ENCODE peak calls at places on chromosomes 12 and 14, in five cellular contexts. N, O, R, W and F are unnamed samples.

GRCh38 chr12:53481957-53482586 is 17.2 kb downstream of the MAP3K12 start:
- DNase-seq in N (peak; percentile 83), O (no peak), R (peak; percentile 55), W (peak; percentile 62), F (no peak)

GRCh38 chr12:67645126-67645525 is 3.4 kb upstream of the DYRK2 start:
- DNase-seq in N (no peak), O (no peak), R (no peak), W (no peak), F (no peak)

GRCh38 chr14:104080557-104081492 is 4.7 kb upstream of the ASPG start:
- DNase-seq in N (no peak), O (no peak), R (no peak), W (no peak), F (no peak)

GRCh38 chr12:8499616-8500015 is 13.7 kb upstream of the CLEC4D start:
- DNase-seq in N (peak; percentile 49), O (no peak), R (peak; percentile 32), W (no peak), F (no peak)

GRCh38 chr12:97386133-97386581 is 76.4 kb upstream of the RMST start:
- DNase-seq in N (peak; percentile 2), O (no peak), R (no peak), W (no peak), F (no peak)

GRCh38 chr12:7439579-7440505 is 4.1 kb downstream of the CD163L1 start:
- DNase-seq in N (peak; percentile 88), O (no peak), R (peak; percentile 83), W (peak; percentile 93), F (no peak)

GRCh38 chr12:67220065-67220464 is 49.1 kb upstream of the CAND1 start:
- DNase-seq in N (peak; percentile 48), O (no peak), R (peak; percentile 15), W (peak; percentile 41), F (no peak)

GRCh38 chr12:87845995-87846483 is 183.2 kb downstream of the C12orf50 start:
- DNase-seq in N (peak; percentile 20), O (no peak), R (no peak), W (no peak), F (no peak)

GRCh38 chr14:82710257-82710841 is 1176.7 kb upstream of the SEL1L start:
- DNase-seq in N (peak; percentile 86), O (no peak), R (peak; percentile 71), W (peak; percentile 58), F (no peak)

GRCh38 chr12:84161296-84161695 is 751.3 kb downstream of the SLC6A15 start:
- DNase-seq in N (no peak), O (no peak), R (no peak), W (no peak), F (no peak)

GRCh38 chr14:94649543-94650443 is 37.6 kb downstream of the SERPINA3 start:
- DNase-seq in N (no peak), O (peak; percentile 34), R (no peak), W (no peak), F (no peak)
- TF ChIP-seq CTCF in N (no peak), O (no peak), R (no peak), W (no peak), F (no peak)

DNA sequence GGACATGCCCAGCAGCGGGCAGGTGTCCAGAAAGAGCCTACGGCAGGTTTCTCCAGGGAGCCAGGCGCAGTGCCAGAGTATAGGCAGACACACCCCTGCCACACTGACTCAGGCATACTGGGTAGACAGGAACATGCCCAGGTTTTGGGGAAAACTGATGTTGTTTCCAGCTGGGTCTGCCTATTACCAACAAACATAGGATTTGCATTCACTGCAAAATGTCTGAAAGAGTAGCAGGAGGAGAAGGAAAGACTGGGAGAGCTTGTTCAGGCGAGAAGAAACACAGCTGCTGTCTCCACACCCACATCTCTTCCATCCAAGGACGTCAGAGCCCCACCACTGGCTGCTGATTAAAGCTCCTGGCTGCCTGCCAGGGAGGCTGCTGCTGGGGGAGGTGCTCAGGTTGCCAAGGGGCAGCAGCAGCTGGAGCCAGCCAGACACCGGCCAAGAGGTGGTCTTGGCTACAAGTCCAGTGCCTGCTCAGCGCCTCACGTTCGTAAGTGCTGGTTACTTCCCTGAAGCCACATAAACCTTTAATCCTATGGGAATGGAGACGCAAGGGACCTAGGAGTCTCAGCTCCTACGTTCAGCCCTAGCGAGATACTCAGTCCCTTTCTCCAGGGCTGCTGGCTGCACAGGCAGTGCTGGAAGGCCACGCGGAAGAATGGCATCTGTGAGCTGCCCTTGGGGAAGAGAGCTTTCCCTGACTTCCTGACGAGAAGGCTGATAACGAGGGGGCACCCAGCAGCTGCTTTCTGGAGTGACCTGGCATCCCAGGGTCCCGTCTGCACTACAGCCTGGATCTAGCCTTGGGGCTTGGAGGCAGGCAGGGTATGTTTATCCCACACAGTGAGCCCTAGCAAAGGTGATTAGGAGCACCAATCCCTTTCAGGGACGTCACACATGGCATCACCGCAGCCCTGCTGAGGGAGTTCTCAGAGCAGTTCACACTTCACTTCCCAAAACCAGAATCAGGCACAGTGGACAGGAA is 58.1 kb downstream of the PLEKHG3 start:
- DNase-seq in N (no peak), O (no peak), R (peak; percentile 53), W (peak; percentile 91), F (peak; percentile 60)
- H3K4me3 ChIP-seq in N (no peak overlapping the region), O (no peak overlapping the region), R (no peak overlapping the region), W (peak overlapping the region; percentile 25), F (no peak overlapping the region)

GRCh38 chr14:69708586-69709169 is 58.3 kb upstream of the SRSF5 start:
- DNase-seq in N (peak; percentile 74), O (peak; percentile 75), R (peak; percentile 18), W (peak; percentile 40), F (no peak)
- TF ChIP-seq CTCF in N (peak; percentile 40), O (no peak), R (peak; percentile 10), W (peak; percentile 35), F (peak; percentile 25)

DNA sequence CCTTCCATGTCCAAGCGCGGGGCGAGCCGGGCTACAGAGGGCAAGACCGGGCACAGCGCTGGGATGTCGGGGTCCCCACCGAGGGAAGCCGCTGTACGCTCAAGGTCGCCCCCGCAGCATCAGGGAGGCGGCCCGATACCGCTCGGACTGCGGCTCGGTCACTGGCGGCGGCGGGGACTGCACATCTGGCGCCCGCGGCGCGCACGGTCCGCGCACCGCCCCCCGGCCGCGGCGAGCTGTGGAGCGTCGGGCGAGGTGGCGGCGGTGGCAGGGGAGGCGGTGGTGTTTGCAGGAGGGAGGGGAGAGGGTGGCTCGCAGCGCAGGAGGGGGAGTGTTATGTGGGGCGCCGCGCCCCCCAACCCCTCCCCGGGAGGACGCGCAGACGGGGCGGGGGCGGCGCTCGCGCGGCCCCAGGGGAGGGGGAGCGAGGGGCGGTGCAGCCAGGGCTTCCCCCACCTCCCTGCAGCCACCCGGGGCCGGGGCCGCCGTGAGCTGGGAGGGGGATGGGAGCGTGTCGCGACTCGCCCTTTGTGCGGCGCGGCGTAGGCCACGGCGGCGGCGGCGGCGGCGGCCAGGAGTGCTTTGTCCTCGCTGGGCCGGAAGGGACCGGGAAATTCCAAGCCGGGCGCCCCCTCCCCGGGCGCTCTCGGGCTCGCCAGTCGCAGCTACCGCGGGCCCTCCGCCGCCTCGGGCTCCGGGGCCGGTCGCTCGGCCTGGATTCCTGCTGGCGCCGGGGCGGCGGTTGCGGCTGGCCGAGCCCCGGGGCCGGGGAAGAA is at the start of gene NUAK1:
- DNase-seq in N (peak; percentile 78), O (peak; percentile 92), R (peak; percentile 51), W (peak; percentile 79), F (no peak)
- H3K4me3 ChIP-seq in N (peak within 1 kb of the TSS; percentile 82), O (peak within 1 kb of the TSS; percentile 69), R (peak within 1 kb of the TSS; percentile 4), W (peak within 1 kb of the TSS; percentile 83), F (peak within 1 kb of the TSS; percentile 89)

DNA sequence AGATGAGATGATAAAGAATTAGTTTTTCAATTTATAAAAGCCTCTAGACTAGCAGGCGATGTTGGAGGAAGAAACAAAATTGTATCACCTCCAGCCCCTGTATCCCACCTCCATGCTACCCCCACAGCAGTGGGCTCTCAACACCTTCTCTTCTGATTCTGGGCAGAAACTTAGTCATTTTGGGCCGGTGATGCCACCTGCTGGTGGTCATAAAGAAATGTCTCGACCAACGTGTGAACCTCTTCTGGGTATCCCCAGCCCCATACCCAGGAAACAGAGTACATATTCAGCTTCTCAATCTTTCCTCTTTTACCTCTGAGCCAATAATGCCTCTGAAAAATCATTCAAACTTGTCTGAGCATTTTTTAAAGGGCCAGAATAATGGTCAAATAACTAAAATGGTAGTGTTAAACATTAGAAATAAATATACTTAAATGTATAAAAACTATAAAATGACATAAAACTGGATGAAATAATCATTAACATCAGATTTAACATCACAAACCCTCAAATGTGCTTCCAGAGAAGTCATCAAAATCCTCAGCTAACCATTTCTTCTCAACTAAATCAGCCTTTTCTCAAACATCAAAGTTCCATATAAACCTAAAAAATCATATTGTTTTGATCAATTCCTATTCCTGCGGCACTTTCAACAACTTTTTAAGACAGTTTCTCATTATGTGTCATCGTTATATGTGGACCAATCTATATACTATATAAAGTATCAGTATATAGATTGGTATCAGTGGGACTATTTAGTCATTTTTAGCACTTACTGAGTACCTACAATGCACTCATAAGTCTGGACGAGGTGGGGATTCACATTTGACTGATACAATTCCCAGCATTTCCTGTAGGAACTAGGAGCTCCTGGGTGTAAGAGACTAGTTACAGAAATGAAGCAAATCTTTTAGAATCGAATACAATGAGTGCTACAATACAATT is 69.4 kb downstream of the ATXN2 start:
- DNase-seq in N (peak; percentile 84), O (no peak), R (peak; percentile 81), W (peak; percentile 74), F (no peak)
- TF ChIP-seq CTCF in N (peak; percentile 83), O (no peak), R (peak; percentile 90), W (peak; percentile 72), F (peak; percentile 70)